ENCODE peak calls at places on chromosomes 2 and 18, in seven cellular contexts. A is gastrocnemius medialis, B is body of pancreas, P is stomach, O is breast epithelium, J is A549, T is thyroid gland. K is an unnamed sample.

GRCh38 chr2:84493494-84493893 is 22.8 kb upstream of the DNAH6 start:
- DNase-seq in O (no peak), A (no peak), P (no peak), J (peak; percentile 66), B (no peak), T (no peak), K (no peak)

GRCh38 chr2:226847090-226847489 is 11.2 kb downstream of the RHBDD1 start:
- DNase-seq in A (no peak), P (no peak), T (no peak), O (no peak), B (no peak), J (no peak), K (no peak)

GRCh38 chr2:26018184-26018716 is 15.6 kb upstream of the RAB10 start:
- DNase-seq in O (peak; percentile 75), J (peak; percentile 95), P (peak; percentile 84), A (peak; percentile 92), B (peak; percentile 85), T (peak; percentile 96), K (peak; percentile 89)

GRCh38 chr2:29251406-29251805 is 136.2 kb downstream of the CLIP4 start:
- DNase-seq in A (no peak), B (no peak), O (no peak), J (no peak), T (no peak), P (no peak), K (peak; percentile 23)

GRCh38 chr2:9666306-9666705 is 35.5 kb upstream of the YWHAQ start:
- DNase-seq in A (no peak), J (no peak), B (no peak), P (no peak), O (no peak), T (no peak), K (no peak)

GRCh38 chr2:204264746-204265145 is 280.5 kb upstream of the PARD3B start:
- DNase-seq in P (no peak), T (no peak), O (no peak), J (no peak), B (no peak), A (no peak), K (no peak)

GRCh38 chr2:88188741-88189140 is 18.6 kb downstream of the THNSL2 start:
- DNase-seq in J (no peak), B (no peak), P (no peak), A (no peak), O (no peak), T (no peak), K (no peak)

GRCh38 chr2:156622491-156622890 is 186.3 kb downstream of the GPD2 start:
- DNase-seq in B (no peak), O (no peak), J (no peak), A (no peak), T (no peak), P (no peak), K (no peak)

GRCh38 chr2:37904450-37904849 is 20.6 kb upstream of the RMDN2 start:
- DNase-seq in T (no peak), J (no peak), O (no peak), P (no peak), A (no peak), B (no peak), K (no peak)

GRCh38 chr2:149451417-149452165 is 121.2 kb downstream of the LYPD6 start:
- DNase-seq in T (no peak), B (no peak), J (no peak), P (no peak), O (no peak), A (no peak), K (no peak)

GRCh38 chr2:121888189-121888557 is 132.7 kb downstream of the TSN start:
- DNase-seq in A (no peak), B (no peak), T (no peak), O (no peak), J (peak; percentile 27), P (no peak), K (no peak)

GRCh38 chr18:79556829-79557585 is 122.6 kb upstream of the CTDP1 start:
- DNase-seq in J (peak; percentile 10), P (no peak), B (no peak), T (no peak), A (no peak), O (no peak), K (peak; percentile 36)

GRCh38 chr18:58788971-58789797 is 75.5 kb upstream of the ZNF532 start:
- DNase-seq in O (no peak), B (no peak), T (no peak), P (peak; percentile 39), J (peak; percentile 97), A (no peak), K (no peak)

GRCh38 chr2:74548285-74548918 is 5.3 kb downstream of the LOXL3 start:
- DNase-seq in J (no peak), P (no peak), T (no peak), O (no peak), A (no peak), B (no peak), K (no peak)

GRCh38 chr18:22668496-22668895 is 250.8 kb upstream of the CTAGE1 start:
- DNase-seq in J (no peak), T (no peak), B (no peak), O (no peak), A (no peak), P (no peak), K (no peak)

GRCh38 chr2:69641887-69642708 is 1.4 kb downstream of the AAK1 start:
- DNase-seq in B (no peak), A (no peak), O (no peak), T (no peak), P (no peak), J (no peak), K (no peak)

GRCh38 chr2:1742680-1743395 is 1.5 kb downstream of the PXDN start:
- DNase-seq in A (peak; percentile 58), O (peak; percentile 88), P (peak; percentile 36), J (peak; percentile 58), T (peak; percentile 78), B (no peak), K (peak; percentile 69)

GRCh38 chr2:20481798-20482405 is 35.0 kb downstream of the RHOB start:
- DNase-seq in J (no peak), T (no peak), O (no peak), P (no peak), B (no peak), A (no peak), K (no peak)

DNA sequence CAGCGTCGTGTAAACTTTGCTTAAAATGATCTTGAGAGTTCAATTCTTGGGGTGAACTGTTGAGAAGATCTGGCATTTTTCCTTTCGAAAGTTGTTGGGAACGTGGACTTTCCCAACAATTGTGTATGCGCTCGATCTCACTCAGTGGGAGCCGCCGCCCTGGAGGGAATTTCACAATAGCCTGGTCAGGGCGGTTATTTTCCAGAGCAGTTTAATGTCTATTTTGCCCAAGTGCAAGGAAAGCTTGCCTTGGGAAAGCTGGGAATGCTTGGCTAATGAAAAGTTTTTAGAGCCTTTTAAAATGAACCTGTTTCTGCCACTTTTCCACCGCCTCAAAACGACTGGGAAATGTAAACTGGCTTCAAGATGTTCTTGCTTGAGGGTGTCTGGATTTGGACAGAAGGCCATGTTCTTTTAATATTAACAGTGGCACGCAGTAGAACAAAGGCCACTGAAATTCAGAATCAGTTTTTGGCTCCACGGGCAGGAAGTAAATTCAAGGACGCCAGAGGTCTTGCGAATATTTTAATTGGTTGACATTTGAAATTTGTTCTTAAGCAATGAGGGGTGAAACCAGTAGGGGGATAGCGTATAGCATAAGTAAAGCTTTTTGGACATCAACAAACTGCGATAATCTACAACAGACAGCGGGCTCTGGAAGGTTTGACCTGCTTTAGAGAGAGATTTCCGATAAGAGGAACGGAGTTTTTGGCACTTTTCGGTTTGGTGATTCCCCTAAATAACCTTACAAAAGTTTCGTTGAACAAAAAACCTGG is 1.2 kb downstream of the CFLAR start:
- DNase-seq in B (peak; percentile 68), T (peak; percentile 63), J (peak; percentile 88), P (peak; percentile 70), A (peak; percentile 61), O (no peak), K (peak; percentile 83)
- TF ChIP-seq POLR2A in B (peak; percentile 87), T (no peak), J (no peak), P (no peak), A (peak; percentile 41), O (peak; percentile 24), K (peak; percentile 26)

GRCh38 chr2:238290079-238290478 is 1.7 kb upstream of the PER2 start:
- DNase-seq in B (peak; percentile 58), O (peak; percentile 88), A (no peak), P (peak; percentile 90), T (peak; percentile 48), J (peak; percentile 100), K (peak; percentile 84)

GRCh38 chr2:238289574-238289973 is 1.2 kb upstream of the PER2 start:
- DNase-seq in P (no peak), J (no peak), A (no peak), B (no peak), O (no peak), T (no peak), K (no peak)

GRCh38 chr2:238287702-238288649 is at the start of gene PER2:
- DNase-seq in B (peak; percentile 73), O (peak; percentile 73), A (peak; percentile 31), P (peak; percentile 63), T (peak; percentile 43), J (peak; percentile 91), K (peak; percentile 26)

GRCh38 chr2:238286987-238287386 is 1.4 kb downstream of the PER2 start:
- DNase-seq in J (no peak), A (peak; percentile 48), T (no peak), P (no peak), O (peak; percentile 65), B (peak; percentile 54), K (peak; percentile 60)

DNA sequence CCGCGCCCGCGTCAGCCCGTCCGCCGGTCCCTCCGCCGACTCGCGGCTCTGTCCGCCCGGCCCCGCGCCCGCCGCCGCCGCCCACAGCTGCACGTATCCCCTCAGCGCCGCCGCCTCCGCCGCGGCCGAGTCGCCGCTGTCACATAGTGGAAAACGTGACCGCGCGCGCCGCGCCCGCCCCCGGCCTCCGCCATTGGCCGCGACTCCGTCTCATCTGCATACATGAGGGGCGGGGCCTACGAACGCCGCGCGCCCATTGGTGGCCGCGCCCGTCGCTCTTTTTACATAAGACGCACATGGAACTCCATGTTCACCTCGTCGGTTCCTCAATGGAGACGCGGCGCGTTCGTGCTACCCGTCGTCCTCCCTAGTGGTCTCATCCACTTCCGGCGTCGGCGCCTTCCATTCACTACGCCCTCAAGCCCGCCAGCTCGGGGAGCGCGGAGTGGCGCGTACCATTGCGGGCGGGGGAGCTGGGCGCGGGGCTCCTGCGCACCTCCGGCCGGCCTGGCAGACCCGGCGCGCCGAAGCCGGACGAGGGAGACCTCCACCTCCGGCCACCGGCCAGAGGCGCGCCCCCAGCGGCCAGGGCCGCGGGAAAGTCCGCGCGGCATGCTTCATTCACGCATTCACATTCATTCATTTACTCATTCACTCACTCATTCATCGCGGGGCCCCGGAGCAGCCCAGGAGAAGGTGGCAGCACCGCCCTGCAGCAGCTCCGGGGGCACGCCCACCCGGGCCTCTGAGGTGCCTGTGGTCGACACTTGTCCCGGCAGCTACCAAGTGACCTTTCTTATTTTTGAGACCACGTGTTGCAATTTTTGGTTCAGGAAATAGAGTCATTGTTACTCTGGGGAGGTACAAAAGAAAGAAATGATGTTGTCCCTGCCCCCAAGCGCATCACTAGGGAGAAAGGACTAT is 502 bp upstream of the PER2 start:
- DNase-seq in A (peak; percentile 93), O (peak; percentile 98), J (peak; percentile 99), P (peak; percentile 100), B (peak; percentile 99), T (peak; percentile 99), K (peak; percentile 98)
- TF ChIP-seq POLR2A in A (peak; percentile 91), O (peak; percentile 64), J (peak; percentile 58), P (no peak), B (peak; percentile 88), T (peak; percentile 54), K (peak; percentile 86)

GRCh38 chr2:119372778-119373568 is 6.2 kb downstream of the DBI start:
- DNase-seq in T (no peak), A (no peak), P (no peak), J (no peak), B (no peak), O (no peak), K (no peak)
- TF ChIP-seq POLR2A in T (no peak), A (no peak), P (no peak), J (no peak), B (no peak), O (no peak), K (no peak)

GRCh38 chr2:65343381-65343780 is 89.0 kb downstream of the SPRED2 start:
- DNase-seq in P (no peak), B (no peak), T (no peak), J (no peak), O (no peak), A (no peak), K (no peak)
- TF ChIP-seq POLR2A in P (no peak), B (no peak), T (no peak), J (no peak), O (no peak), A (no peak), K (no peak)

K was measured in Peyer's patch.